ENCODE peak calls at places on chromosomes 3 and 15, in ten cellular contexts. K, N, U, A, D, C, E, O, H and F are unnamed samples.

GRCh38 chr3:29694331-29694730 is 413.5 kb downstream of the RBMS3 start:
- DNase-seq in C (peak; percentile 39), U (no peak), H (no peak), A (no peak), N (no peak), D (no peak), K (no peak), E (peak; percentile 7), O (no peak), F (no peak)

GRCh38 chr3:9807981-9808344 is 2.1 kb upstream of the TTLL3 start:
- DNase-seq in D (no peak), U (no peak), H (no peak), O (no peak), A (no peak), N (no peak), C (no peak), K (no peak), E (no peak), F (no peak)

GRCh38 chr3:44845528-44846520 is 15.9 kb upstream of the TMEM42 start:
- DNase-seq in U (peak; percentile 64), A (peak; percentile 59), O (no peak), C (peak; percentile 4), H (peak; percentile 25), K (no peak), D (no peak), E (peak; percentile 47), N (peak; percentile 71), F (no peak)

GRCh38 chr3:131224886-131225550 is 156.6 kb upstream of the NUDT16 start:
- DNase-seq in K (no peak), E (peak; percentile 5), C (peak; percentile 65), O (no peak), D (no peak), H (no peak), N (peak; percentile 72), A (no peak), U (no peak), F (no peak)

GRCh38 chr15:71332605-71333004 is 217.3 kb downstream of the THSD4 start:
- DNase-seq in N (no peak), O (no peak), K (no peak), A (no peak), U (no peak), D (no peak), H (no peak), E (no peak), C (no peak), F (no peak)

GRCh38 chr3:134075568-134075825 is 45.8 kb upstream of the SLCO2A1 start:
- DNase-seq in E (no peak), H (no peak), A (no peak), O (no peak), D (no peak), N (no peak), K (no peak), C (no peak), U (no peak), F (no peak)

GRCh38 chr15:57035664-57036063 is 117.2 kb downstream of the TCF12 start:
- DNase-seq in O (no peak), C (no peak), H (no peak), D (peak; percentile 43), K (no peak), U (no peak), E (no peak), A (no peak), N (no peak), F (no peak)

GRCh38 chr15:70447927-70448698 is 315.2 kb downstream of the UACA start:
- DNase-seq in N (no peak), H (no peak), C (no peak), K (no peak), D (peak; percentile 38), O (no peak), E (no peak), U (no peak), A (peak; percentile 57), F (no peak)

GRCh38 chr15:58260186-58260910 is 122.2 kb downstream of the AQP9 start:
- DNase-seq in C (peak; percentile 4), E (no peak), A (no peak), N (peak; percentile 95), H (no peak), U (no peak), O (no peak), K (no peak), D (no peak), F (no peak)

GRCh38 chr15:58264068-58264971 is 126.1 kb downstream of the AQP9 start:
- DNase-seq in D (no peak), O (no peak), K (no peak), E (no peak), H (no peak), U (no peak), N (no peak), A (peak; percentile 34), C (no peak), F (no peak)

GRCh38 chr15:58260911-58261267 is 122.7 kb downstream of the AQP9 start:
- DNase-seq in O (no peak), D (no peak), C (peak; percentile 72), A (no peak), U (no peak), E (peak; percentile 6), H (no peak), K (no peak), N (peak; percentile 83), F (no peak)

GRCh38 chr15:58258501-58259274 is 120.5 kb downstream of the AQP9 start:
- DNase-seq in A (no peak), K (no peak), D (peak; percentile 28), C (no peak), N (no peak), E (no peak), H (no peak), O (no peak), U (no peak), F (no peak)

DNA sequence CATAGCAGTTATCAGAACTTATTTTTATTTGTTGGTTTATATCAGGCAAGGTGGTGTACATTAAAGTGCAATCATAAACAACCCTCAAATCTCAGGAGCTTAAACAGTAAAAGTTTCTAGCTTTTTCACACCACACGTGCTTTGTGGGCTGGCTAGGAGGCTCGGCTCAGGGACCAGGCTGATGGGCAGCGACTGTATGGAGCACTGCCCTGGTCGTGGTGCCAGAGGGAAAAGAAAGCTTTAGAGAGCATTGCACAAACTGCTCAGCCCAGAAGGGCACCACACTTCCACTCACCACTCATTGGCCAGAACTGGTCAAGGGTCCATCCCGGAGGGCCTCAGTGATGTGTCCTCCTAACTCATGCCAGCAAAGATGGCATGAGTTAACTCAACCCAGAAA is 123.2 kb downstream of the AQP9 start:
- DNase-seq in D (no peak), N (no peak), H (no peak), O (no peak), A (no peak), C (no peak), K (no peak), E (no peak), U (no peak), F (no peak)
- H3K27ac ChIP-seq in D (no peak overlapping the region), N (peak overlapping the region; percentile 98), H (no peak overlapping the region), O (no peak overlapping the region), A (no peak overlapping the region), C (peak overlapping the region; percentile 17), K (no peak overlapping the region), E (no peak overlapping the region), U (no peak overlapping the region), F (no peak overlapping the region)

GRCh38 chr3:166818464-166818863 is 561.6 kb downstream of the ZBBX start:
- DNase-seq in E (no peak), O (no peak), C (no peak), U (no peak), D (no peak), A (no peak), N (no peak), K (no peak), H (no peak), F (no peak)
- H3K9me2 ChIP-seq in E (no peaks in the 10 kb centered on the region), O (no peaks in the 10 kb centered on the region), C (no peaks in the 10 kb centered on the region), U (no peaks in the 10 kb centered on the region), D (no peaks in the 10 kb centered on the region), A (no peaks in the 10 kb centered on the region), N (peaks cover 2% of the 10 kb centered on the region), K (no peaks in the 10 kb centered on the region), H (no peaks in the 10 kb centered on the region), F (no peaks in the 10 kb centered on the region)

GRCh38 chr3:119500265-119500664 is 1.9 kb downstream of the TIMMDC1 start:
- DNase-seq in O (no peak), A (no peak), D (no peak), U (no peak), H (no peak), E (no peak), K (no peak), N (no peak), C (no peak), F (no peak)

GRCh38 chr3:119494597-119494996 is 3.8 kb upstream of the TIMMDC1 start:
- DNase-seq in E (peak; percentile 21), O (no peak), C (peak; percentile 15), D (peak; percentile 46), U (no peak), N (no peak), A (no peak), H (peak; percentile 53), K (no peak), F (peak; percentile 14)

GRCh38 chr3:119497824-119498187 is 541 bp upstream of the TIMMDC1 start:
- DNase-seq in C (peak; percentile 62), U (peak; percentile 50), H (peak; percentile 61), A (no peak), O (no peak), E (peak; percentile 38), K (no peak), D (peak; percentile 43), N (no peak), F (no peak)

GRCh38 chr3:119492810-119493209 is 5.5 kb upstream of the TIMMDC1 start:
- DNase-seq in E (no peak), D (no peak), U (no peak), A (no peak), O (no peak), C (no peak), N (no peak), K (no peak), H (peak; percentile 28), F (no peak)

DNA sequence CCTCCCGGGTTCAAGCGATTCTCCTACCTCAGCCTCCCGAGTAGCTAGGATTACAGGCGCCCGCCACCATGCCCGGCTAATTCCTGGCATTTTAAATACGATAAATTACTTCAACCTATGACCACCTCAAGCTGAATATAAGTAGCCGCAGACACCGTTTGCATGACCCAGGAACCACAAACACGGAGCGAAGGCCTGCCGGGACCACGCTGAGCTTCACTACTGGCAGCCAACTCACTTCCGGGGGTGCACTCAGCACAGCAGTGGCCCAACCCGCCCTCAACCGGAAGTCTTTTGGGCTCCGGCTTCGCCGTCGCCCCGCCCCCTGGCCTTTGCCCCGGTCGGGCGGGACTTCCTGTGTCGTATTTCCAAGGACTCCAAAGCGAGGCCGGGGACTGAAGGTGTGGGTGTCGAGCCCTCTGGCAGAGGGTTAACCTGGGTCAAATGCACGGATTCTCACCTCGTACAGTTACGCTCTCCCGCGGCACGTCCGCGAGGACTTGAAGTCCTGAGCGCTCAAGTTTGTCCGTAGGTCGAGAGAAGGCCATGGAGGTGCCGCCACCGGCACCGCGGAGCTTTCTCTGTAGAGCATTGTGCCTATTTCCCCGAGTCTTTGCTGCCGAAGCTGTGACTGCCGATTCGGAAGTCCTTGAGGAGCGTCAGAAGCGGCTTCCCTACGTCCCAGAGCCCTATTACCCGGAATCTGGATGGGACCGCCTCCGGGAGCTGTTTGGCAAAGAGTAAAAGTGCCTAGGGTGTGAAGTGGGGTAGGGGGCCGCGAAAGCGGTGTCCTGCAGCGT is at the start of gene TIMMDC1:
- DNase-seq in C (peak; percentile 99), N (peak; percentile 94), O (peak; percentile 99), D (peak; percentile 99), E (peak; percentile 99), U (peak; percentile 98), A (peak; percentile 93), H (peak; percentile 99), K (peak; percentile 92), F (peak; percentile 98)
- H3K27ac ChIP-seq in C (peak within 1 kb of the TSS; percentile 93), N (peak within 1 kb of the TSS; percentile 85), O (peak within 1 kb of the TSS; percentile 76), D (peak within 1 kb of the TSS; percentile 99), E (peak within 1 kb of the TSS; percentile 74), U (peak within 1 kb of the TSS; percentile 98), A (peak within 1 kb of the TSS; percentile 93), H (peak within 1 kb of the TSS; percentile 65), K (peak within 1 kb of the TSS; percentile 79), F (peak within 1 kb of the TSS; percentile 66)

GRCh38 chr15:92633418-92633817 is 22.2 kb downstream of the FAM174B start:
- DNase-seq in A (no peak), O (no peak), K (no peak), C (no peak), E (no peak), U (no peak), D (no peak), H (no peak), N (no peak), F (no peak)
- H3K9me2 ChIP-seq in A (no peaks in the 10 kb centered on the region), O (no peaks in the 10 kb centered on the region), K (no peaks in the 10 kb centered on the region), C (no peaks in the 10 kb centered on the region), E (no peaks in the 10 kb centered on the region), U (no peaks in the 10 kb centered on the region), D (no peaks in the 10 kb centered on the region), H (no peaks in the 10 kb centered on the region), N (no peaks in the 10 kb centered on the region), F (no peaks in the 10 kb centered on the region)